ENCODE peak calls at places on chromosome X, in seven cellular contexts. F, U, Y, A, H, Z and I are unnamed samples.

GRCh38 chrX:134935286-134935685 is 55.5 kb upstream of the SMIM10 start:
- DNase-seq in F (no peak), U (no peak), Y (no peak), A (no peak), H (no peak), Z (peak), I (no peak)

GRCh38 chrX:53236025-53236679 is 11.1 kb upstream of the KDM5C start:
- DNase-seq in F (no peak), U (no peak), Y (no peak), A (no peak), H (no peak), Z (no peak), I (no peak)

GRCh38 chrX:136754641-136755040 is 26.1 kb downstream of the ARHGEF6 start:
- DNase-seq in F (no peak), U (no peak), Y (peak), A (peak), H (no peak), Z (no peak), I (no peak)

GRCh38 chrX:132292753-132293152 is 73.5 kb upstream of the RAP2C start:
- DNase-seq in F (no peak), U (no peak), Y (peak), A (no peak), H (peak), Z (peak), I (peak)

GRCh38 chrX:155389634-155390033 is 7.7 kb downstream of the F8A2 start:
- DNase-seq in F (no peak), U (no peak), Y (no peak), A (no peak), H (no peak), Z (no peak), I (no peak)

GRCh38 chrX:68997911-68998310 is 167.3 kb downstream of the PJA1 start:
- DNase-seq in F (no peak), U (peak), Y (peak), A (no peak), H (no peak), Z (peak), I (no peak)

GRCh38 chrX:114800719-114801118 is 216.7 kb downstream of the IL13RA2 start:
- DNase-seq in F (no peak), U (no peak), Y (peak), A (no peak), H (no peak), Z (peak), I (no peak)

GRCh38 chrX:130173190-130173895 is 1.6 kb downstream of the RAB33A start:
- DNase-seq in F (no peak), U (no peak), Y (peak), A (no peak), H (no peak), Z (peak), I (peak)

GRCh38 chrX:107421337-107421736 is 28.1 kb upstream of the FRMPD3 start:
- DNase-seq in F (no peak), U (no peak), Y (no peak), A (no peak), H (no peak), Z (no peak), I (no peak)

GRCh38 chrX:154351183-154352011 is 23.0 kb downstream of the FLNA start:
- DNase-seq in F (no peak), U (no peak), Y (peak), A (no peak), H (no peak), Z (no peak), I (no peak)

GRCh38 chrX:50635811-50636365 is 165.3 kb upstream of the DGKK start:
- DNase-seq in F (no peak), U (no peak), Y (no peak), A (peak), H (no peak), Z (no peak), I (no peak)

GRCh38 chrX:15915959-15916703 is 61.5 kb upstream of the AP1S2 start:
- DNase-seq in F (no peak), U (no peak), Y (peak), A (no peak), H (no peak), Z (no peak), I (no peak)

GRCh38 chrX:18676470-18676869 is 4.6 kb upstream of the RS1 start:
- DNase-seq in F (no peak), U (no peak), Y (peak), A (no peak), H (peak), Z (no peak), I (no peak)
- TF ChIP-seq CTCF in F (no peak), U (peak), Y (peak), A (no peak), H (peak), Z (no peak), I (no peak)

DNA sequence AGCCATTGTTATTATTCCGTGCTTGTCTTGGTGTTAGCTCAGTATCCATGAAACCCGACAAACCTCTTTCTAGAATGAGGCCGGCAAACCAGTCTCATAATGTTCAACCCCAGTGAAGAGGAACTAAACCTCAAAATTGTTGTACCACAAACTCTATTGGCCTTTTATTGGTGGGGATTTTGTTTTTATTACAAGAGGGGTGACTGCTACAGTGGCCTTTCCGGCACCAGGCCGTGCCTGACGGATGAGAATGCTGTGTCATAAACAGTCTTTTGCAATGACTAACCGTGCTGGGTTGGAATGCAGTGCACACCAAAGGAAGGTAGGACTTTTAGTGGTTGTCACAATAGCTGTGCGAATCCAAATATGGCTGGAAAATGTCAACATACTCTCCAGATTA is 60.8 kb downstream of the SHROOM2 start:
- DNase-seq in F (no peak), U (no peak), Y (no peak), A (no peak), H (no peak), Z (peak), I (no peak)
- TF ChIP-seq CTCF in F (no peak), U (no peak), Y (no peak), A (no peak), H (no peak), Z (no peak), I (no peak)

GRCh38 chrX:70998402-70999027 is 67.6 kb upstream of the SLC7A3 start:
- DNase-seq in F (no peak), U (no peak), Y (peak), A (no peak), H (peak), Z (peak), I (no peak)
- TF ChIP-seq CTCF in F (no peak), U (peak), Y (peak), A (no peak), H (peak), Z (peak), I (peak)

DNA sequence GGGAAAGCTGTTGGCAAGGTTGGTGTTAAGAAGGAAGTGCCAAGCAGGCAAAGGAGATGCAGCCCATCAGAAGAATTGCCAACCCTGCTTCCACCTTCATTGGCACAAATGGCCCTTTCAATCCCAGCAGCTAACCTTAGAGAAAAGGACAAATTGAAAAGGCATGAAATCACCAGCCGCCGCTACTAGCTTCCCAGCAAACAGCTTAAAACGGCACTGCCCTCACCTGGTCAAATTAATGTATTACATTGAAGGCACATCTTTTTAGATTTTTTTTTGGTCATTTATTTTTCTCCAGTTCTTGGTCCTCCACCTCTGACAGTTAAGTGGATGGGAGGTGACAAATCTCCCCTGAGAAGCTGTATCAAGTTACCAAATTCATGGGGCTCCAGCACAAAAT is 51.0 kb upstream of the NHSL2 start:
- DNase-seq in F (no peak), U (no peak), Y (peak), A (no peak), H (no peak), Z (peak), I (peak)
- TF ChIP-seq CTCF in F (no peak), U (peak), Y (peak), A (peak), H (peak), Z (peak), I (peak)